ENCODE peak calls at places on chromosomes 12 and 14, in seven cellular contexts. Y is Calu3; R is stimulated activated CD8-positive, alpha-beta memory T cell treated with anti-CD3 and anti-CD28 coated beads, Interleukin-12 subunit alpha, Interleukin-12 subunit beta, amount 100 ng/mL, for 1 hour; Z is tibial artery; K is B cell; W is germinal center; S is A549. Q is an unnamed sample.

GRCh38 chr12:101959607-101960006 is 82.2 kb downstream of the DRAM1 start:
- DNase-seq in Y (no peak), R (no peak), Z (no peak), K (no peak), W (no peak), S (no peak), Q (no peak)

GRCh38 chr12:64882687-64883086 is 58.2 kb downstream of the TBC1D30 start:
- DNase-seq in Y (no peak), R (no peak), Z (no peak), K (no peak), W (no peak), S (no peak), Q (no peak)

GRCh38 chr12:90514325-90514724 is 440.7 kb downstream of the CCER1 start:
- DNase-seq in Y (no peak), R (no peak), Z (no peak), K (no peak), W (no peak), S (no peak), Q (no peak)

GRCh38 chr12:43285248-43285647 is 266.8 kb downstream of the ADAMTS20 start:
- DNase-seq in Y (no peak), R (no peak), Z (no peak), K (no peak), W (no peak), S (no peak), Q (no peak)

GRCh38 chr14:51539571-51540037 is 112.1 kb upstream of the FRMD6 start:
- DNase-seq in Y (peak; percentile 62), R (no peak), Z (no peak), K (no peak), W (no peak), S (peak; percentile 59), Q (peak; percentile 84)

GRCh38 chr14:69464829-69465228 is 19.7 kb upstream of the PLEKHD1 start:
- DNase-seq in Y (peak; percentile 72), R (no peak), Z (no peak), K (no peak), W (no peak), S (no peak), Q (no peak)

GRCh38 chr12:57609781-57610552 is 1.3 kb upstream of the ARHGEF25 start:
- DNase-seq in Y (no peak), R (no peak), Z (peak; percentile 76), K (no peak), W (no peak), S (no peak), Q (no peak)

GRCh38 chr12:49741882-49742620 is 694 bp downstream of the TMBIM6 start:
- DNase-seq in Y (peak; percentile 81), R (peak; percentile 65), Z (peak; percentile 92), K (peak; percentile 90), W (peak; percentile 63), S (peak; percentile 84), Q (peak; percentile 85)

GRCh38 chr12:121285856-121286255 is 10.7 kb downstream of the CAMKK2 start:
- DNase-seq in Y (no peak), R (no peak), Z (no peak), K (no peak), W (no peak), S (no peak), Q (no peak)